ENCODE peak calls at places on chromosomes 11 and 22, in eight cellular contexts. T is activated CD8-positive, alpha-beta memory T cell treated with anti-CD3 and anti-CD28 coated beads, Interleukin-2, amount 50 U/mL, for 4 hours; U is activated CD4-positive, alpha-beta T cell treated with anti-CD3 and anti-CD28 coated beads, Interleukin-2, amount 50 U/mL, for 4 hours; W is fibroblast of lung; H is NCI-H524 treated with DMSO at 0.1 percent for 48 hours; X is activated T-cell treated with anti-CD3 and anti-CD28 coated beads, Interleukin-2, amount 50 U/mL, for 72 hours; S is activated T-helper 1 cell treated with anti-CD3 and anti-CD28 coated beads, Interleukin-12 subunit alpha, Interleukin-12 subunit beta, Interleukin-2, Interleukin-4 antibody, amounts not matched to agents 30 ng/mL and 10 ng/mL and 1 ng/mL, durations not matched to agents 14 hours and 24 hours and 36 hours; K is AG09309. I is an unnamed sample.

GRCh38 chr22:17097701-17098100 is 12.9 kb downstream of the IL17RA start:
- DNase-seq in T (no peak), U (no peak), W (no peak), H (no peak), X (no peak), S (no peak), K (no peak), I (no peak)

GRCh38 chr11:121810291-121810690 is 305.7 kb downstream of the BLID start:
- DNase-seq in T (no peak), U (no peak), W (peak), H (no peak), X (no peak), S (no peak), K (peak), I (no peak)

GRCh38 chr11:105265859-105266258 is 126.3 kb upstream of the CARD18 start:
- DNase-seq in T (no peak), U (no peak), W (peak), H (no peak), X (no peak), S (no peak), K (no peak), I (no peak)

GRCh38 chr11:130522284-130522961 is 74.0 kb downstream of the ADAMTS15 start:
- DNase-seq in T (no peak), U (no peak), W (peak), H (peak), X (no peak), S (no peak), K (peak), I (no peak)

GRCh38 chr11:34063061-34063795 is 11.7 kb downstream of the CAPRIN1 start:
- DNase-seq in T (no peak), U (no peak), W (no peak), H (no peak), X (no peak), S (no peak), K (no peak), I (no peak)

GRCh38 chr11:60985991-60986915 is 14.8 kb downstream of the CD6 start:
- DNase-seq in T (peak), U (peak), W (peak), H (no peak), X (peak), S (peak), K (no peak), I (no peak)

GRCh38 chr11:32947985-32948384 is 55.4 kb downstream of the QSER1 start:
- DNase-seq in T (no peak), U (no peak), W (no peak), H (no peak), X (no peak), S (no peak), K (no peak), I (no peak)

GRCh38 chr22:20490183-20490940 is 5.2 kb downstream of the KLHL22 start:
- DNase-seq in T (no peak), U (no peak), W (no peak), H (no peak), X (no peak), S (no peak), K (no peak), I (no peak)

GRCh38 chr22:43928418-43929307 is 5.1 kb downstream of the PNPLA3 start:
- DNase-seq in T (no peak), U (no peak), W (no peak), H (no peak), X (no peak), S (no peak), K (no peak), I (no peak)

GRCh38 chr11:74226907-74227306 is 55.8 kb downstream of the PPME1 start:
- DNase-seq in T (no peak), U (no peak), W (no peak), H (no peak), X (no peak), S (no peak), K (no peak), I (no peak)

GRCh38 chr11:7910389-7910788 is 20.7 kb downstream of the OR10A6 start:
- DNase-seq in T (no peak), U (no peak), W (no peak), H (no peak), X (no peak), S (no peak), K (no peak), I (no peak)

GRCh38 chr11:121595717-121596156 is 143.0 kb upstream of the SORL1-AS1 start:
- DNase-seq in T (no peak), U (no peak), W (peak), H (no peak), X (no peak), S (no peak), K (peak), I (no peak)

GRCh38 chr11:35352107-35352888 is 67.1 kb downstream of the SLC1A2 start:
- DNase-seq in T (no peak), U (no peak), W (peak), H (no peak), X (no peak), S (no peak), K (no peak), I (no peak)

GRCh38 chr11:61359541-61359940 is 2.1 kb downstream of the CYB561A3 start:
- DNase-seq in T (no peak), U (no peak), W (no peak), H (no peak), X (no peak), S (no peak), K (no peak), I (no peak)

GRCh38 chr11:46278387-46279173 is 1.1 kb downstream of the CREB3L1 start:
- DNase-seq in T (peak), U (peak), W (peak), H (no peak), X (peak), S (no peak), K (no peak), I (no peak)

GRCh38 chr11:69122642-69123431 is 32.9 kb upstream of the SMIM38 start:
- DNase-seq in T (peak), U (peak), W (peak), H (no peak), X (peak), S (peak), K (no peak), I (peak)

I was measured in nucleus accumbens.